ENCODE peak calls at places on chromosomes 2 and 18, in five cellular contexts. C, V, I, A and L are unnamed samples. For H3K4me1, the result is how much of the 10 kb centered on the place peaks cover.

GRCh38 chr2:4673025-4673489 is 969.7 kb downstream of the DCDC2C start:
- DNase-seq in C (no peak), I (no peak), V (peak), A (no peak), L (no peak)

GRCh38 chr18:26700201-26700600 is 151.8 kb upstream of the KCTD1 start:
- DNase-seq in C (no peak), I (no peak), A (no peak), V (no peak), L (no peak)

GRCh38 chr2:140586379-140586778 is 1544.4 kb downstream of the LRP1B start:
- DNase-seq in C (no peak), A (no peak), V (peak), I (peak), L (peak)

GRCh38 chr2:215436705-215437570 is 1.1 kb upstream of the FN1 start:
- DNase-seq in C (peak), A (no peak), I (no peak), V (no peak), L (no peak)

GRCh38 chr18:71529708-71530303 is 1014.3 kb downstream of the CBLN2 start:
- DNase-seq in V (no peak), C (no peak), A (no peak), I (no peak), L (no peak)

GRCh38 chr2:127149384-127149783 is 42.4 kb upstream of the BIN1 start:
- DNase-seq in I (no peak), C (no peak), A (no peak), V (no peak), L (no peak)

GRCh38 chr2:169462896-169463695 is 16.2 kb upstream of the BBS5 start:
- DNase-seq in I (no peak), C (no peak), V (no peak), A (no peak), L (no peak)

GRCh38 chr2:227826019-227826521 is 12.4 kb downstream of the CCL20 start:
- DNase-seq in A (no peak), C (no peak), V (no peak), I (no peak), L (no peak)

GRCh38 chr2:78077637-78078036 is 555.5 kb upstream of the LRRTM4 start:
- DNase-seq in A (no peak), C (no peak), V (no peak), I (peak), L (no peak)

GRCh38 chr2:104118889-104119288 is 735.0 kb upstream of the POU3F3 start:
- DNase-seq in I (no peak), A (no peak), V (no peak), C (no peak), L (no peak)

GRCh38 chr18:79467126-79467525 is 71.4 kb downstream of the NFATC1 start:
- DNase-seq in A (no peak), I (no peak), V (no peak), C (no peak), L (no peak)

GRCh38 chr2:226581004-226581403 is 218.6 kb downstream of the IRS1 start:
- DNase-seq in A (no peak), I (peak), V (peak), C (no peak), L (no peak)

GRCh38 chr2:73896362-73897239 is 3.8 kb downstream of the ACTG2 start:
- DNase-seq in C (no peak), I (peak), V (no peak), A (no peak), L (no peak)

GRCh38 chr2:39008663-39009062 is 112.2 kb downstream of the SOS1 start:
- DNase-seq in I (no peak), V (no peak), A (no peak), C (no peak), L (no peak)

GRCh38 chr2:83703598-83703997 is 755.5 kb downstream of the SUCLG1 start:
- DNase-seq in I (no peak), C (no peak), V (no peak), A (no peak), L (no peak)

GRCh38 chr18:58044370-58045264 is 591 bp downstream of the NEDD4L start:
- DNase-seq in C (peak), A (peak), I (peak), V (no peak), L (peak)
- TF ChIP-seq CTCF in C (peak), A (no peak), I (no peak), V (no peak), L (no peak)

DNA sequence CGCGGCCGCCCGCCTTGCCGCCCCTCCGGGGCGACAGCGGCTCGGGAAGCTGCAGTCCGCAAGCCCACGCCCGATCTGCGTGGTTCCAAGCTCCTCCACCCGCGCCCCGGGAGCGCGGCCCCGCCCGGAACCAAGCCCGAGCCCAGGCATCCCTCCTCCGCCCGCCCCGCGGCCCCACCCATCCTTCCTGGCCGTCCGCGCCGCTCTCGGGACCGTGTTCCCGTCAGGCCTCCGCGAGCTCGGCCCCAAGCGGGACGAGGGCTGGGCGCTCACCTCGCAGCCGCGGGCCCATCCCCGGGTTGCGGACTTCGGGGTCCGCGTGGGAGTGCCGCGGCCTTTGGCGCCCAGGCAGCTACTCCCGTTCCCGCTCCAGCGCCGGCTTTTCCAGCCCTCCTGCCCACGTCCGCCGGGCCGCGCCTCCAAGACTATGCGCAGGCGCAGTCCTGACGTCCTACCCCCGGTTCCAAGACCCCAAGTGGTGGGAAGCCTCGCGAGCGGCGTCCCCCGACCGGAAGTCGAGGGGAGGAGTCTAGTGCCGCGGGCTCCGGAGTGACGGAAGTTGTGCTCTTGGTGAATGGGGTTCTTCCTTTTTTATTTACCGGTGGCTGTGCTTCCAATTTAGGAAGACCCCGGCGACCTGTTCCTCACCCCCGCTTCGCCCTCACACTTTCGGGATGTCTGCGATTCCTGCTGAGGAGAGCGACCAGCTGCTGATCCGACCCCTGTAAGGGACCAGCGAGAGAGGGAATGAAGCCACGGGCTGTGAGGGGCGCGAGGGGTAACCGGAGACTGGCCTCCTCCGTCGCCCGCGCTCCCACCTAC is at the start of the genes CPSF3 and ITGB1BP1:
- DNase-seq in V (peak), I (peak), C (peak), A (peak), L (peak)
- TF ChIP-seq POLR2A in V (peak), I (peak), C (peak), A (peak), L (peak)

DNA sequence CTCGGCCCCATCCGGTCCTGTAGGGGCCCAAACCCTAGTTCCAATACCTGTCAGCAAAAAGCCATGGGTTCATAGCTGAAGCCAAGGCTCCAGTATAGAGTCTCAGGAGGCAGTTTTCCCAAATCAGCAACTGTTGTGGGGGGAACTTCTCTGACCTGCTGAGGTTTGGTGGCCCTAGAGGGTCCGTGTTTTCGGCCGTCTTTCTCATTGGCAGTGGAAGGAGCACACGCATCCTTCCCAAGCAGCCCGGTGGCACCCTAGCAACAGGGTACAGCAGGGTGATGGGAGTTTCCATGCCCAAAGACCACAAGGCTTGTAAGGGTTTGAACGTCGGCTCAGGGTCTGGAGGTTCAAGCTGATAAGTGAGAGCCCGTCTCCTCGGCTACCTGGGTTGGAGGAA is 6.6 kb downstream of the FOSL2 start:
- DNase-seq in A (no peak), I (no peak), C (no peak), V (no peak), L (peak)
- H3K4me1 ChIP-seq in A (under half), I (half or more), C (half or more), V (under half), L (half or more)

GRCh38 chr2:231961349-231962166 is at the start of gene DIS3L2:
- DNase-seq in I (peak), C (peak), A (peak), V (peak), L (peak)
- TF ChIP-seq CTCF in I (no peak), C (peak), A (no peak), V (peak), L (no peak)

GRCh38 chr18:59358611-59359575 is at the start of gene LMAN1:
- DNase-seq in A (peak), V (peak), I (peak), C (peak), L (peak)
- TF ChIP-seq POLR2A in A (peak), V (peak), I (peak), C (no peak), L (no peak)

GRCh38 chr2:176496756-176497155 is 227.5 kb downstream of the MTX2 start:
- DNase-seq in C (no peak), V (no peak), A (no peak), I (no peak), L (no peak)
- H3K4me1 ChIP-seq in C (under half), V (under half), A (under half), I (under half), L (under half)